ENCODE peak calls at places on chromosome 5, in four cellular contexts. One of them, this sample, is unnamed.
A peak's percentile ranks its signal among the peaks of the same experiment; 100 is the strongest.

GRCh38 chr5:109160468-109160867 is 249.3 kb downstream of the PJA2 start:
- DNase-seq in astrocyte of the spinal cord: no peak
- DNase-seq in K562: no peak
- DNase-seq in WTC11: no peak
- DNase-seq in this sample: no peak

GRCh38 chr5:146440870-146441495 is 6.2 kb upstream of the TCERG1 start:
- DNase-seq in WTC11: no peak
- DNase-seq in astrocyte of the spinal cord: no peak
- DNase-seq in K562: no peak
- DNase-seq in this sample: no peak

GRCh38 chr5:41527201-41527779 is 16.9 kb upstream of the PLCXD3 start:
- DNase-seq in astrocyte of the spinal cord: peak; percentile 95
- DNase-seq in K562: no peak
- DNase-seq in WTC11: no peak
- DNase-seq in this sample: no peak

GRCh38 chr5:171581756-171582155 is 162.3 kb downstream of the FGF18 start:
- DNase-seq in astrocyte of the spinal cord: no peak
- DNase-seq in K562: no peak
- DNase-seq in WTC11: no peak
- DNase-seq in this sample: no peak

GRCh38 chr5:73591698-73592501 is 26.4 kb downstream of the UTP15 start:
- DNase-seq in WTC11: no peak
- DNase-seq in K562: no peak
- DNase-seq in astrocyte of the spinal cord: peak; percentile 40
- DNase-seq in this sample: no peak

GRCh38 chr5:3597727-3598082 is 2.1 kb downstream of the IRX1 start:
- DNase-seq in astrocyte of the spinal cord: peak; percentile 47
- DNase-seq in WTC11: no peak
- DNase-seq in K562: no peak
- DNase-seq in this sample: no peak

GRCh38 chr5:66602621-66603020 is 6.4 kb downstream of the MAST4 start:
- DNase-seq in K562: no peak
- DNase-seq in WTC11: no peak
- DNase-seq in astrocyte of the spinal cord: no peak
- DNase-seq in this sample: no peak

GRCh38 chr5:60687927-60688720 is 11.8 kb downstream of the DEPDC1B start:
- DNase-seq in WTC11: no peak
- DNase-seq in astrocyte of the spinal cord: peak; percentile 51
- DNase-seq in K562: peak; percentile 19
- DNase-seq in this sample: no peak

GRCh38 chr5:96963267-96963666 is 27.4 kb downstream of the LNPEP start:
- DNase-seq in astrocyte of the spinal cord: peak; percentile 68
- DNase-seq in K562: peak; percentile 42
- DNase-seq in WTC11: no peak
- DNase-seq in this sample: no peak

GRCh38 chr5:106481375-106481774 is 1189.4 kb downstream of the EFNA5 start:
- DNase-seq in WTC11: no peak
- DNase-seq in astrocyte of the spinal cord: peak; percentile 9
- DNase-seq in K562: no peak
- DNase-seq in this sample: no peak

GRCh38 chr5:44875661-44876250 is 67.0 kb downstream of the MRPS30 start:
- DNase-seq in K562: no peak
- DNase-seq in astrocyte of the spinal cord: peak; percentile 92
- DNase-seq in WTC11: no peak
- DNase-seq in this sample: no peak

GRCh38 chr5:109619024-109619460 is 70.7 kb upstream of the MAN2A1 start:
- DNase-seq in K562: no peak
- DNase-seq in WTC11: no peak
- DNase-seq in astrocyte of the spinal cord: no peak
- DNase-seq in this sample: no peak

GRCh38 chr5:133688386-133688785 is 76.0 kb upstream of the FSTL4 start:
- DNase-seq in astrocyte of the spinal cord: no peak
- DNase-seq in K562: no peak
- DNase-seq in WTC11: no peak
- DNase-seq in this sample: no peak

GRCh38 chr5:169106906-169107305 is 194.0 kb downstream of the SLIT3 start:
- DNase-seq in astrocyte of the spinal cord: no peak
- DNase-seq in WTC11: no peak
- DNase-seq in K562: no peak
- DNase-seq in this sample: no peak

GRCh38 chr5:134975078-134975715 is 7.5 kb downstream of the CATSPER3 start:
- DNase-seq in K562: no peak
- DNase-seq in WTC11: no peak
- DNase-seq in astrocyte of the spinal cord: no peak
- DNase-seq in this sample: no peak

GRCh38 chr5:57662991-57663390 is 180.4 kb upstream of the ACTBL2 start:
- DNase-seq in WTC11: no peak
- DNase-seq in astrocyte of the spinal cord: no peak
- DNase-seq in K562: no peak
- DNase-seq in this sample: no peak

GRCh38 chr5:139091439-139092156 is 106.6 kb downstream of the SIL1 start:
- DNase-seq in astrocyte of the spinal cord: peak; percentile 21
- DNase-seq in K562: no peak
- DNase-seq in WTC11: no peak
- DNase-seq in this sample: no peak
- TF ChIP-seq CTCF in astrocyte of the spinal cord: peak; percentile 19
- TF ChIP-seq CTCF in K562: peak; percentile 26
- TF ChIP-seq CTCF in WTC11: peak; percentile 13
- TF ChIP-seq CTCF in this sample: no peak

DNA sequence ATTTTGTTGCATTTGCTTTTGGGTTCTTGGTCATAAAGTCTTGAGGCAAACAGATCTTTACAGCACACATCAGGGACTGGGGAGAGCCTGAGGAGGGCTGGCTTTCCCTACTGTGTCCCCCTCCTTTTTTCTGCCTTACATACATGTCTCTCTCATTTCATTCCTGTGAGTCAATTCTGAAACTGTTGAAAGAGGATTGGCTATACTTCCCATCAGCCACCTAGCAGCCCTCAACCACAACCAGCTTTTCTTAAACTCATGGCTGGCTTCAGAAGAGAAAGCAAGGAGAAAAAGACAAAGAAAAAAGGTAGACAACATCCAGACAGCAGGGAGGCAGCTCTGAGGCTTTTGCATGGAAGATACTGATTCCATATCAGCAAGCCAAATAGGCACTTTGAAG is 374.8 kb upstream of the KIF2A start:
- DNase-seq in WTC11: no peak
- DNase-seq in K562: no peak
- DNase-seq in astrocyte of the spinal cord: no peak
- DNase-seq in this sample: no peak
- TF ChIP-seq CTCF in WTC11: no peak
- TF ChIP-seq CTCF in K562: no peak
- TF ChIP-seq CTCF in astrocyte of the spinal cord: no peak
- TF ChIP-seq CTCF in this sample: no peak

DNA sequence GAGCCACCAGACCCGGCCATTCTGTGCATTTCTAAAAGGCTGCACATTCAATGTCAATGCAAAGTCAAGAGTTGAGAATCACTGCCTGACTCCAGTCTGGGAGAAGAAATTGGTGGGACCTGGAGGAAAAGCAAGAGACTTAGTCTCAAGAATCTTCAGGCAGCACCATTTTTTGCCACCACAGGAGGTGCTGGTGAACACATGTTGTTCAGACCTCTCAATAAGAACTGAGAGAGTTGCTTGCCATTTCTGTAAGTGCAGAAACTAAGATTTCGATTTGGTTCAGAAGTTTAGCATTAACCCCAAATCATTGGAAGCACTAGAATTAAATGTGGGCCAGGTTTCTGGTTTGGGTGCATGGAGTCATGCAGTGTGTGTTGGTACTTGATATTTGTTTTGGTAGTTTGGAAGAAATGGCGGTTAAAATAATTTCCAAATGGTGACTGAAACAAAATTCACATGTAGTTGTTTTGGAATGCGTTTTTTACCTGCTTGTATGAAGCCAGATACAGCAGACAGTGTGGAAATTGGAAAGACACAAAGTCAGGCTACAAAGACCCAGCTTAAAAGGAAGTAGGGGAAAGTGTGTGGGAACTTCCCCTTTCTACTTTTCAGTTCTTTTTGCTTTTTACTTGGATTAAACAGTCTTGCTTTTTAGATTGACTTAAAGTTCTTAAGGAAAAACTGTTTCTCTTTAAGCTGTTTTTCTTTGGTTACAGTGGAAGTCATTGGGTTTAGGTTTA is 20.4 kb downstream of the PDE8B start:
- DNase-seq in K562: peak; percentile 21
- DNase-seq in WTC11: peak; percentile 28
- DNase-seq in astrocyte of the spinal cord: no peak
- DNase-seq in this sample: no peak
- TF ChIP-seq CTCF in K562: no peak
- TF ChIP-seq CTCF in WTC11: no peak
- TF ChIP-seq CTCF in astrocyte of the spinal cord: peak; percentile 14
- TF ChIP-seq CTCF in this sample: no peak

GRCh38 chr5:145585-146323 is 45.5 kb upstream of the LRRC14B start:
- DNase-seq in astrocyte of the spinal cord: no peak
- DNase-seq in K562: no peak
- DNase-seq in WTC11: no peak
- DNase-seq in this sample: no peak
- TF ChIP-seq CTCF in astrocyte of the spinal cord: no peak
- TF ChIP-seq CTCF in K562: no peak
- TF ChIP-seq CTCF in WTC11: no peak
- TF ChIP-seq CTCF in this sample: no peak

This sample was measured in omental fat pad.